ENCODE peak calls at places on chromosomes 4 and X, in five cellular contexts. K is K562; B is endothelial cell of umbilical vein; A is CD8-positive, alpha-beta memory T cell; L is A549. O is an unnamed sample.

GRCh38 chrX:104902070-104902469 is 318.4 kb downstream of the TEX13A start:
- DNase-seq in A (no peak), L (no peak), B (no peak), K (no peak), O (no peak)

GRCh38 chr4:139628184-139629012 is 37.2 kb upstream of the MGST2 start:
- DNase-seq in L (no peak), B (no peak), K (no peak), A (no peak), O (no peak)

GRCh38 chr4:2745981-2746806 is 9.9 kb downstream of the TNIP2 start:
- DNase-seq in B (peak), A (peak), L (peak), K (no peak), O (no peak)

GRCh38 chr4:106325800-106326199 is 9.4 kb downstream of the AIMP1 start:
- DNase-seq in L (no peak), A (no peak), K (no peak), B (no peak), O (no peak)

GRCh38 chr4:8088966-8089491 is 69.6 kb downstream of the ABLIM2 start:
- DNase-seq in A (no peak), B (no peak), K (no peak), L (no peak), O (no peak)

GRCh38 chr4:151012836-151013235 is 2.2 kb downstream of the LRBA start:
- DNase-seq in A (no peak), B (no peak), L (no peak), K (no peak), O (no peak)

GRCh38 chrX:118337687-118338086 is 8.2 kb upstream of the WDR44 start:
- DNase-seq in A (no peak), B (no peak), L (no peak), K (no peak), O (no peak)

GRCh38 chr4:142480244-142480643 is 365.9 kb downstream of the INPP4B start:
- DNase-seq in L (peak), A (no peak), B (peak), K (no peak), O (no peak)

GRCh38 chr4:48967101-48967500 is 19.0 kb upstream of the CWH43 start:
- DNase-seq in A (no peak), L (no peak), B (no peak), K (no peak), O (no peak)

GRCh38 chr4:88514557-88515511 is 8.7 kb downstream of the PYURF start:
- DNase-seq in L (no peak), A (no peak), K (no peak), B (no peak), O (no peak)

DNA sequence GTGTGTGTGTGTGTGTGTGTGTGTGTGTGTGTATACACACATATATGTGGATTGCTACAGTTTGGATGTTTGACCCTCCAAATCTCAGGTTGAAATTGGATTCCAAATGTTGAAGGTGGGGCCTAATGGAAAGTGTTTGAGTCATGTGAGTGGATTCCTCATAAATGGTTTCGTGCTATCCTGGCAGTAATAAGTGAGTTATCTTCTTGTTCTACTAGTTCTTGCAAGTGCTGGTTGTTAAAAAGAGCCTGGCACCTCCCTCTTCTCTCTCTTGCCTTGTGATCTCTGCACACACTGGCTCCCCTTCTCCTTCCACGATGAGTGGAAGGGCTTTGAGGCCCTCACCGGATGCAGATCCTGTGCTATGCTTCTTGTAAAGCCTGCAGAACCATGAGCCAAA is 344.1 kb downstream of the SH2D1A start:
- DNase-seq in L (no peak), A (no peak), B (no peak), K (no peak), O (no peak)
- H3K4me3 ChIP-seq in L (no peak), A (no peak), B (no peak), K (no peak), O (no peak)

DNA sequence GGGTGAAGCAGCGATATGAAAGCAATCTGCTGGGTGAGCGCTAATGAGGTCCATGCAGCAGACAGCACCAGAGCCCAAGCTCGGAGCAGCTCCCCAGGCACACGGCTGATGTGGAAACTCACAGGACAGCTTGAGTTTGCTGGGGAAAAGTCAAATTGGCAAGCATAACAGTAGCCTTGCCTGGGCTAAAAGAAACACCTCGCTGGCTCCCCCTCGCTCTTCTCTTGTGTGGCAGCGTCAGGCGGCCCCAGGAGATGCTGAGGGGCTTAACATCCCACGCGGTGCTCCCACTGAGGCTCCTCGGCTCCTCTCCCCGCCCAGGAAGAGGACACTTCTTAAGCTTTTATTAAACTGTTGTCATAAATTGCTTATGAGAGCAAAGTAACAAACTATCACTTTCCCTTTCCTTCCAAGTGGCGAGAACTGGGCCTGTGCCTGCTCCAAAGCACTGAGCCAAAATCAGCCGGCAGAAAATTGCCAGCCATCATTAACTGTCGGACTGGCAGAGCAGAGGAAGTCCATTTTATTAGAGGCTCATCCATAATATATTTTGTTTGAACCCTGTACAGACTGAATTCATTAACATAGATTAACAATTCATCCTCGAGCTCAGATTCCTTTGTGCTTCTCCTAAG is 111.4 kb downstream of the TSPAN5 start:
- DNase-seq in A (no peak), K (no peak), B (peak), L (no peak), O (no peak)
- H3K27ac ChIP-seq in A (no peak), K (no peak), B (no peak), L (no peak), O (no peak)

DNA sequence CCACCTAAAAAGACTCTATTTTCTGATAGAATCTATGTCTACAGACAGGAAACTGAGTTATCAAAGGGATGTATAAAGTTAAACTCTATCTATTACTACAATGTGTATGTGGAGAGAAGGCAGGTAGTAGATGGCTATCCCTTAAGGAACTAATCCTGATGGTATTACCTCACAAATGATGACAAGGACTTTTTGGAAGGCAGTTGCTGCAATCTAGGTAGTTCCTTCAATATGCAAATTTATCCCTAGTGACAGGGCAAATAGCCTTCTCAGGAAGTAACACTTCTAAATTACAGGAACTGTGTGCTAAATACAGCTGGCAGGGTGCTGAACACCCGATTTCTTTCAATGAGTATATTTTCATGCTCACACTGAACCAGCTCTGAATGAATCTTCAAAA is 177.4 kb downstream of the COL25A1 start:
- DNase-seq in K (no peak), A (no peak), L (no peak), B (no peak), O (no peak)
- H3K4me3 ChIP-seq in K (no peak), A (no peak), L (no peak), B (no peak), O (no peak)

GRCh38 chr4:87132035-87132434 is 88.4 kb downstream of the KLHL8 start:
- DNase-seq in L (no peak), A (no peak), K (no peak), B (no peak), O (no peak)

GRCh38 chr4:87133183-87133582 is 87.2 kb downstream of the KLHL8 start:
- DNase-seq in K (no peak), L (no peak), B (no peak), A (no peak), O (no peak)

GRCh38 chr4:87130482-87130881 is 89.9 kb downstream of the KLHL8 start:
- DNase-seq in K (no peak), A (no peak), L (no peak), B (no peak), O (no peak)

GRCh38 chr4:87130985-87131753 is 89.2 kb downstream of the KLHL8 start:
- DNase-seq in A (no peak), L (peak), B (no peak), K (no peak), O (no peak)

GRCh38 chr4:87134122-87134521 is 86.3 kb downstream of the KLHL8 start:
- DNase-seq in B (no peak), L (no peak), A (no peak), K (no peak), O (no peak)
- H3K27ac ChIP-seq in B (no peak), L (no peak), A (no peak), K (no peak), O (no peak)

DNA sequence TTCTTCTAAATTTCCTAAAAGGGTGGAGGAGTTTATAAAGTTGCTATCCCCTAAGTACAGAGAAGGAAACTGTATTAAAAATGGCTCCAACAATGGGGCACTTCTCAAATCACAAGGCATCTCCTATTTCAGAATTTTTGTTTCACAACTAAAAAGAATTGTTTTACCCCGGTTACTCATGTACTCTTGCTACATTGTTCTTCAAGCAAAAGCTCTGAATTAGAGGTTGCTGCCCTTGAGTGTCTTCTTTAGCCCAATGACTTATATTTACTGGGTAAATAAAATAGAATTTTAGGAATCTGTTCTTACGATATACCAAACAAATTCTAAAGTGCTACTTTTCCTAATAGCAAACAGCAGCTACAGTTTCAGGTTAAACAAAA is 67.5 kb downstream of the PPEF2 start:
- DNase-seq in A (no peak), B (no peak), L (peak), K (no peak), O (no peak)
- H3K4me3 ChIP-seq in A (no peak), B (no peak), L (no peak), K (no peak), O (no peak)